ENCODE peak calls at places on chromosomes 2 and 18, in six cellular contexts. B is EL, K is NCI-H1092, Y is left cardiac atrium, F is NCI-H1694 treated with DMSO at 0.1 percent for 48 hours, H is HEK293T. W is an unnamed sample.

GRCh38 chr18:44548291-44549221 is 132.1 kb upstream of the SETBP1 start:
- DNase-seq in B (no peak), K (no peak), Y (no peak), F (no peak), H (no peak), W (no peak)

GRCh38 chr2:239380831-239381708 is 19.8 kb downstream of the HDAC4 start:
- DNase-seq in B (no peak), K (no peak), Y (peak; percentile 21), F (no peak), H (no peak), W (peak; percentile 84)

GRCh38 chr2:64608867-64609228 is 44.9 kb downstream of the SERTAD2 start:
- DNase-seq in B (no peak), K (no peak), Y (no peak), F (no peak), H (no peak), W (no peak)

GRCh38 chr2:109537565-109538221 is 76.1 kb downstream of the SEPTIN10 start:
- DNase-seq in B (no peak), K (no peak), Y (no peak), F (no peak), H (no peak), W (no peak)

GRCh38 chr18:57077786-57078552 is 68.9 kb upstream of the BOD1L2 start:
- DNase-seq in B (no peak), K (no peak), Y (no peak), F (no peak), H (no peak), W (no peak)

GRCh38 chr18:70249118-70249517 is 39.7 kb upstream of the SOCS6 start:
- DNase-seq in B (peak; percentile 64), K (no peak), Y (no peak), F (no peak), H (no peak), W (no peak)

GRCh38 chr2:55420244-55420713 is 623 bp upstream of the CCDC88A start:
- DNase-seq in B (no peak), K (no peak), Y (no peak), F (no peak), H (no peak), W (no peak)

GRCh38 chr2:147916067-147916466 is 71.2 kb downstream of the ACVR2A start:
- DNase-seq in B (no peak), K (no peak), Y (no peak), F (no peak), H (no peak), W (no peak)

GRCh38 chr18:46950064-46950656 is 32.8 kb downstream of the KATNAL2 start:
- DNase-seq in B (peak; percentile 4), K (peak; percentile 54), Y (no peak), F (peak; percentile 23), H (peak; percentile 22), W (peak; percentile 27)

GRCh38 chr2:239167766-239168444 is 232.9 kb downstream of the HDAC4 start:
- DNase-seq in B (no peak), K (no peak), Y (peak; percentile 7), F (no peak), H (no peak), W (no peak)